ENCODE peak calls at places on chromosomes 12 and 14, in eight cellular contexts. One of them, this sample, is unnamed.

GRCh38 chr14:68173227-68173972 is 353.8 kb downstream of the RAD51B start:
- DNase-seq in AG09309: no peak
- DNase-seq in ELR: no peak
- DNase-seq in HL-60: no peak
- DNase-seq in stimulated activated CD8-positive, alpha-beta memory T cell treated with anti-CD3 and anti-CD28 coated beads, Interleukin-7, amount 100 ng/mL, for 4 hours: no peak
- DNase-seq in cerebellar nuclear complex: no peak
- DNase-seq in uterus: no peak
- DNase-seq in putamen: no peak
- DNase-seq in this sample: no peak

GRCh38 chr12:40156031-40156764 is 50.3 kb upstream of the SLC2A13 start:
- DNase-seq in stimulated activated CD8-positive, alpha-beta memory T cell treated with anti-CD3 and anti-CD28 coated beads, Interleukin-7, amount 100 ng/mL, for 4 hours: no peak
- DNase-seq in uterus: no peak
- DNase-seq in HL-60: no peak
- DNase-seq in putamen: peak
- DNase-seq in ELR: no peak
- DNase-seq in AG09309: no peak
- DNase-seq in cerebellar nuclear complex: no peak
- DNase-seq in this sample: no peak

GRCh38 chr12:91139981-91140659 is 28.8 kb upstream of the LUM start:
- DNase-seq in putamen: no peak
- DNase-seq in cerebellar nuclear complex: no peak
- DNase-seq in stimulated activated CD8-positive, alpha-beta memory T cell treated with anti-CD3 and anti-CD28 coated beads, Interleukin-7, amount 100 ng/mL, for 4 hours: no peak
- DNase-seq in ELR: peak
- DNase-seq in HL-60: no peak
- DNase-seq in AG09309: peak
- DNase-seq in uterus: no peak
- DNase-seq in this sample: peak

GRCh38 chr14:73696466-73697390 is 17.5 kb downstream of the PNMA1 start:
- DNase-seq in putamen: no peak
- DNase-seq in uterus: no peak
- DNase-seq in AG09309: peak
- DNase-seq in ELR: peak
- DNase-seq in stimulated activated CD8-positive, alpha-beta memory T cell treated with anti-CD3 and anti-CD28 coated beads, Interleukin-7, amount 100 ng/mL, for 4 hours: no peak
- DNase-seq in cerebellar nuclear complex: no peak
- DNase-seq in HL-60: no peak
- DNase-seq in this sample: peak

GRCh38 chr12:109771746-109772621 is 58.4 kb downstream of the FAM222A start:
- DNase-seq in ELR: no peak
- DNase-seq in stimulated activated CD8-positive, alpha-beta memory T cell treated with anti-CD3 and anti-CD28 coated beads, Interleukin-7, amount 100 ng/mL, for 4 hours: no peak
- DNase-seq in cerebellar nuclear complex: no peak
- DNase-seq in uterus: no peak
- DNase-seq in HL-60: no peak
- DNase-seq in AG09309: no peak
- DNase-seq in putamen: no peak
- DNase-seq in this sample: no peak

GRCh38 chr12:124299628-124300388 is 4.9 kb downstream of the RFLNA start:
- DNase-seq in cerebellar nuclear complex: no peak
- DNase-seq in ELR: no peak
- DNase-seq in putamen: no peak
- DNase-seq in HL-60: no peak
- DNase-seq in AG09309: no peak
- DNase-seq in uterus: no peak
- DNase-seq in stimulated activated CD8-positive, alpha-beta memory T cell treated with anti-CD3 and anti-CD28 coated beads, Interleukin-7, amount 100 ng/mL, for 4 hours: no peak
- DNase-seq in this sample: no peak

GRCh38 chr12:42744539-42745156 is 155.1 kb upstream of the PRICKLE1 start:
- DNase-seq in ELR: peak
- DNase-seq in cerebellar nuclear complex: no peak
- DNase-seq in putamen: no peak
- DNase-seq in uterus: peak
- DNase-seq in AG09309: peak
- DNase-seq in HL-60: peak
- DNase-seq in stimulated activated CD8-positive, alpha-beta memory T cell treated with anti-CD3 and anti-CD28 coated beads, Interleukin-7, amount 100 ng/mL, for 4 hours: no peak
- DNase-seq in this sample: no peak

GRCh38 chr14:29749327-29749726 is 178.3 kb downstream of the PRKD1 start:
- DNase-seq in ELR: peak
- DNase-seq in stimulated activated CD8-positive, alpha-beta memory T cell treated with anti-CD3 and anti-CD28 coated beads, Interleukin-7, amount 100 ng/mL, for 4 hours: no peak
- DNase-seq in cerebellar nuclear complex: no peak
- DNase-seq in AG09309: no peak
- DNase-seq in uterus: no peak
- DNase-seq in putamen: no peak
- DNase-seq in HL-60: no peak
- DNase-seq in this sample: peak

GRCh38 chr12:131701705-131702572 is 9.0 kb upstream of the SFSWAP start:
- DNase-seq in ELR: no peak
- DNase-seq in AG09309: no peak
- DNase-seq in uterus: no peak
- DNase-seq in HL-60: no peak
- DNase-seq in cerebellar nuclear complex: no peak
- DNase-seq in stimulated activated CD8-positive, alpha-beta memory T cell treated with anti-CD3 and anti-CD28 coated beads, Interleukin-7, amount 100 ng/mL, for 4 hours: no peak
- DNase-seq in putamen: no peak
- DNase-seq in this sample: no peak

GRCh38 chr12:115911360-115911759 is 366.1 kb downstream of the MED13L start:
- DNase-seq in ELR: no peak
- DNase-seq in HL-60: no peak
- DNase-seq in putamen: no peak
- DNase-seq in stimulated activated CD8-positive, alpha-beta memory T cell treated with anti-CD3 and anti-CD28 coated beads, Interleukin-7, amount 100 ng/mL, for 4 hours: no peak
- DNase-seq in cerebellar nuclear complex: no peak
- DNase-seq in AG09309: no peak
- DNase-seq in uterus: no peak
- DNase-seq in this sample: no peak

GRCh38 chr12:6074979-6075585 is 49.4 kb downstream of the VWF start:
- DNase-seq in cerebellar nuclear complex: no peak
- DNase-seq in uterus: no peak
- DNase-seq in stimulated activated CD8-positive, alpha-beta memory T cell treated with anti-CD3 and anti-CD28 coated beads, Interleukin-7, amount 100 ng/mL, for 4 hours: peak
- DNase-seq in ELR: peak
- DNase-seq in AG09309: no peak
- DNase-seq in HL-60: no peak
- DNase-seq in putamen: no peak
- DNase-seq in this sample: no peak

GRCh38 chr14:102222009-102222575 is 82.4 kb downstream of the WDR20 start:
- DNase-seq in stimulated activated CD8-positive, alpha-beta memory T cell treated with anti-CD3 and anti-CD28 coated beads, Interleukin-7, amount 100 ng/mL, for 4 hours: no peak
- DNase-seq in cerebellar nuclear complex: no peak
- DNase-seq in uterus: no peak
- DNase-seq in HL-60: no peak
- DNase-seq in AG09309: no peak
- DNase-seq in ELR: no peak
- DNase-seq in putamen: no peak
- DNase-seq in this sample: no peak

GRCh38 chr12:104376650-104377506 is 73.3 kb downstream of the EID3 start:
- DNase-seq in HL-60: no peak
- DNase-seq in uterus: no peak
- DNase-seq in putamen: no peak
- DNase-seq in ELR: peak
- DNase-seq in stimulated activated CD8-positive, alpha-beta memory T cell treated with anti-CD3 and anti-CD28 coated beads, Interleukin-7, amount 100 ng/mL, for 4 hours: no peak
- DNase-seq in cerebellar nuclear complex: no peak
- DNase-seq in AG09309: no peak
- DNase-seq in this sample: no peak

GRCh38 chr12:95351745-95352144 is 122.2 kb upstream of the METAP2 start:
- DNase-seq in AG09309: no peak
- DNase-seq in HL-60: no peak
- DNase-seq in putamen: no peak
- DNase-seq in uterus: no peak
- DNase-seq in ELR: no peak
- DNase-seq in stimulated activated CD8-positive, alpha-beta memory T cell treated with anti-CD3 and anti-CD28 coated beads, Interleukin-7, amount 100 ng/mL, for 4 hours: no peak
- DNase-seq in cerebellar nuclear complex: no peak
- DNase-seq in this sample: no peak

GRCh38 chr14:22556021-22556989 is 32.7 kb downstream of the DAD1 start:
- DNase-seq in AG09309: no peak
- DNase-seq in HL-60: peak
- DNase-seq in putamen: no peak
- DNase-seq in uterus: peak
- DNase-seq in stimulated activated CD8-positive, alpha-beta memory T cell treated with anti-CD3 and anti-CD28 coated beads, Interleukin-7, amount 100 ng/mL, for 4 hours: peak
- DNase-seq in ELR: peak
- DNase-seq in cerebellar nuclear complex: no peak
- DNase-seq in this sample: peak

GRCh38 chr12:10638728-10639127 is 25.3 kb upstream of the MAGOHB start:
- DNase-seq in cerebellar nuclear complex: no peak
- DNase-seq in stimulated activated CD8-positive, alpha-beta memory T cell treated with anti-CD3 and anti-CD28 coated beads, Interleukin-7, amount 100 ng/mL, for 4 hours: no peak
- DNase-seq in putamen: no peak
- DNase-seq in HL-60: no peak
- DNase-seq in AG09309: no peak
- DNase-seq in uterus: no peak
- DNase-seq in ELR: no peak
- DNase-seq in this sample: no peak

GRCh38 chr14:103362780-103363179 is 22.4 kb upstream of the MARK3 start:
- DNase-seq in AG09309: no peak
- DNase-seq in uterus: no peak
- DNase-seq in stimulated activated CD8-positive, alpha-beta memory T cell treated with anti-CD3 and anti-CD28 coated beads, Interleukin-7, amount 100 ng/mL, for 4 hours: no peak
- DNase-seq in putamen: no peak
- DNase-seq in ELR: peak
- DNase-seq in cerebellar nuclear complex: no peak
- DNase-seq in HL-60: no peak
- DNase-seq in this sample: no peak

GRCh38 chr14:88189040-88189839 is 133.8 kb downstream of the KCNK10 start:
- DNase-seq in ELR: peak
- DNase-seq in stimulated activated CD8-positive, alpha-beta memory T cell treated with anti-CD3 and anti-CD28 coated beads, Interleukin-7, amount 100 ng/mL, for 4 hours: peak
- DNase-seq in putamen: peak
- DNase-seq in AG09309: peak
- DNase-seq in uterus: peak
- DNase-seq in cerebellar nuclear complex: peak
- DNase-seq in HL-60: peak
- DNase-seq in this sample: peak

GRCh38 chr12:124637586-124637985 is 70.2 kb upstream of the NCOR2 start:
- DNase-seq in putamen: no peak
- DNase-seq in AG09309: no peak
- DNase-seq in cerebellar nuclear complex: no peak
- DNase-seq in stimulated activated CD8-positive, alpha-beta memory T cell treated with anti-CD3 and anti-CD28 coated beads, Interleukin-7, amount 100 ng/mL, for 4 hours: no peak
- DNase-seq in HL-60: no peak
- DNase-seq in ELR: peak
- DNase-seq in uterus: no peak
- DNase-seq in this sample: no peak

GRCh38 chr12:75260316-75260715 is 50.7 kb upstream of the KCNC2 start:
- DNase-seq in AG09309: no peak
- DNase-seq in stimulated activated CD8-positive, alpha-beta memory T cell treated with anti-CD3 and anti-CD28 coated beads, Interleukin-7, amount 100 ng/mL, for 4 hours: no peak
- DNase-seq in HL-60: no peak
- DNase-seq in cerebellar nuclear complex: no peak
- DNase-seq in uterus: no peak
- DNase-seq in putamen: no peak
- DNase-seq in ELR: peak
- DNase-seq in this sample: no peak

GRCh38 chr12:6346235-6346832 is 4.5 kb upstream of the TNFRSF1A start:
- DNase-seq in cerebellar nuclear complex: no peak
- DNase-seq in putamen: no peak
- DNase-seq in HL-60: no peak
- DNase-seq in ELR: no peak
- DNase-seq in AG09309: no peak
- DNase-seq in stimulated activated CD8-positive, alpha-beta memory T cell treated with anti-CD3 and anti-CD28 coated beads, Interleukin-7, amount 100 ng/mL, for 4 hours: no peak
- DNase-seq in uterus: peak
- DNase-seq in this sample: no peak

GRCh38 chr12:129096968-129097367 is 243.7 kb downstream of the GLT1D1 start:
- DNase-seq in uterus: no peak
- DNase-seq in cerebellar nuclear complex: no peak
- DNase-seq in stimulated activated CD8-positive, alpha-beta memory T cell treated with anti-CD3 and anti-CD28 coated beads, Interleukin-7, amount 100 ng/mL, for 4 hours: no peak
- DNase-seq in ELR: no peak
- DNase-seq in AG09309: no peak
- DNase-seq in putamen: no peak
- DNase-seq in HL-60: no peak
- DNase-seq in this sample: no peak

GRCh38 chr12:124100572-124101178 is 127.7 kb downstream of the ZNF664 start:
- DNase-seq in putamen: no peak
- DNase-seq in AG09309: no peak
- DNase-seq in ELR: no peak
- DNase-seq in HL-60: no peak
- DNase-seq in stimulated activated CD8-positive, alpha-beta memory T cell treated with anti-CD3 and anti-CD28 coated beads, Interleukin-7, amount 100 ng/mL, for 4 hours: no peak
- DNase-seq in uterus: no peak
- DNase-seq in cerebellar nuclear complex: no peak
- DNase-seq in this sample: no peak

GRCh38 chr14:32702571-32702970 is 236.1 kb upstream of the NPAS3 start:
- DNase-seq in ELR: no peak
- DNase-seq in HL-60: no peak
- DNase-seq in stimulated activated CD8-positive, alpha-beta memory T cell treated with anti-CD3 and anti-CD28 coated beads, Interleukin-7, amount 100 ng/mL, for 4 hours: no peak
- DNase-seq in cerebellar nuclear complex: no peak
- DNase-seq in uterus: peak
- DNase-seq in AG09309: no peak
- DNase-seq in putamen: no peak
- DNase-seq in this sample: peak

GRCh38 chr12:108712164-108712924 is 19.0 kb downstream of the CORO1C start:
- DNase-seq in AG09309: no peak
- DNase-seq in putamen: no peak
- DNase-seq in uterus: no peak
- DNase-seq in ELR: no peak
- DNase-seq in cerebellar nuclear complex: no peak
- DNase-seq in stimulated activated CD8-positive, alpha-beta memory T cell treated with anti-CD3 and anti-CD28 coated beads, Interleukin-7, amount 100 ng/mL, for 4 hours: no peak
- DNase-seq in HL-60: no peak
- DNase-seq in this sample: no peak

GRCh38 chr14:24334431-24335271 is at the start of gene ADCY4:
- DNase-seq in AG09309: no peak
- DNase-seq in ELR: no peak
- DNase-seq in HL-60: no peak
- DNase-seq in putamen: no peak
- DNase-seq in cerebellar nuclear complex: no peak
- DNase-seq in uterus: peak
- DNase-seq in stimulated activated CD8-positive, alpha-beta memory T cell treated with anti-CD3 and anti-CD28 coated beads, Interleukin-7, amount 100 ng/mL, for 4 hours: no peak
- DNase-seq in this sample: no peak

GRCh38 chr14:105978618-105979295 is 452.4 kb downstream of the TMEM121 start:
- DNase-seq in AG09309: no peak
- DNase-seq in stimulated activated CD8-positive, alpha-beta memory T cell treated with anti-CD3 and anti-CD28 coated beads, Interleukin-7, amount 100 ng/mL, for 4 hours: no peak
- DNase-seq in putamen: no peak
- DNase-seq in uterus: no peak
- DNase-seq in cerebellar nuclear complex: no peak
- DNase-seq in ELR: no peak
- DNase-seq in HL-60: no peak
- DNase-seq in this sample: no peak

GRCh38 chr12:113488322-113488721 is 16.7 kb upstream of the LHX5 start:
- DNase-seq in putamen: no peak
- DNase-seq in ELR: no peak
- DNase-seq in cerebellar nuclear complex: no peak
- DNase-seq in uterus: no peak
- DNase-seq in HL-60: no peak
- DNase-seq in stimulated activated CD8-positive, alpha-beta memory T cell treated with anti-CD3 and anti-CD28 coated beads, Interleukin-7, amount 100 ng/mL, for 4 hours: no peak
- DNase-seq in AG09309: no peak
- DNase-seq in this sample: no peak

GRCh38 chr14:74018704-74019407 is at the start of the genes BBOF1 and ENTPD5:
- DNase-seq in uterus: peak
- DNase-seq in cerebellar nuclear complex: peak
- DNase-seq in putamen: peak
- DNase-seq in AG09309: peak
- DNase-seq in HL-60: peak
- DNase-seq in ELR: peak
- DNase-seq in stimulated activated CD8-positive, alpha-beta memory T cell treated with anti-CD3 and anti-CD28 coated beads, Interleukin-7, amount 100 ng/mL, for 4 hours: peak
- DNase-seq in this sample: peak

GRCh38 chr12:97335093-97335492 is 127.5 kb upstream of the RMST start:
- DNase-seq in cerebellar nuclear complex: no peak
- DNase-seq in uterus: no peak
- DNase-seq in HL-60: no peak
- DNase-seq in stimulated activated CD8-positive, alpha-beta memory T cell treated with anti-CD3 and anti-CD28 coated beads, Interleukin-7, amount 100 ng/mL, for 4 hours: no peak
- DNase-seq in ELR: no peak
- DNase-seq in putamen: no peak
- DNase-seq in AG09309: no peak
- DNase-seq in this sample: no peak

GRCh38 chr12:24561882-24562760 is 386.8 kb downstream of the BCAT1 start:
- DNase-seq in uterus: peak
- DNase-seq in cerebellar nuclear complex: no peak
- DNase-seq in ELR: peak
- DNase-seq in stimulated activated CD8-positive, alpha-beta memory T cell treated with anti-CD3 and anti-CD28 coated beads, Interleukin-7, amount 100 ng/mL, for 4 hours: no peak
- DNase-seq in AG09309: no peak
- DNase-seq in HL-60: no peak
- DNase-seq in putamen: peak
- DNase-seq in this sample: peak

GRCh38 chr12:123078114-123078465 is 72.8 kb downstream of the PITPNM2 start:
- DNase-seq in cerebellar nuclear complex: no peak
- DNase-seq in HL-60: no peak
- DNase-seq in putamen: no peak
- DNase-seq in uterus: no peak
- DNase-seq in stimulated activated CD8-positive, alpha-beta memory T cell treated with anti-CD3 and anti-CD28 coated beads, Interleukin-7, amount 100 ng/mL, for 4 hours: no peak
- DNase-seq in AG09309: no peak
- DNase-seq in ELR: no peak
- DNase-seq in this sample: no peak

GRCh38 chr12:81835783-81836182 is 76.6 kb upstream of the PPFIA2 start:
- DNase-seq in HL-60: no peak
- DNase-seq in cerebellar nuclear complex: no peak
- DNase-seq in uterus: no peak
- DNase-seq in AG09309: no peak
- DNase-seq in stimulated activated CD8-positive, alpha-beta memory T cell treated with anti-CD3 and anti-CD28 coated beads, Interleukin-7, amount 100 ng/mL, for 4 hours: no peak
- DNase-seq in putamen: no peak
- DNase-seq in ELR: no peak
- DNase-seq in this sample: no peak

GRCh38 chr12:123200414-123200813 is 32.5 kb downstream of the MPHOSPH9 start:
- DNase-seq in ELR: no peak
- DNase-seq in HL-60: no peak
- DNase-seq in cerebellar nuclear complex: no peak
- DNase-seq in putamen: no peak
- DNase-seq in AG09309: no peak
- DNase-seq in uterus: no peak
- DNase-seq in stimulated activated CD8-positive, alpha-beta memory T cell treated with anti-CD3 and anti-CD28 coated beads, Interleukin-7, amount 100 ng/mL, for 4 hours: no peak
- DNase-seq in this sample: no peak

This sample was measured in brain microvascular endothelial cell.